ENCODE peak calls at places on chromosomes 3 and 15, in eight cellular contexts. W, A, K, Y, X, H, R and O are unnamed samples.

GRCh38 chr3:44729384-44729910 is at the start of gene ZNF501:
- DNase-seq in X (peak), H (peak), R (peak), K (peak), W (peak), Y (peak), A (peak), O (peak)

GRCh38 chr3:189455796-189456195 is 175.4 kb upstream of the TP63 start:
- DNase-seq in W (no peak), Y (no peak), X (no peak), R (no peak), A (no peak), K (no peak), H (no peak), O (no peak)

GRCh38 chr15:84893607-84894006 is 9.1 kb downstream of the SLC28A1 start:
- DNase-seq in W (no peak), R (no peak), K (no peak), H (no peak), A (no peak), Y (no peak), X (no peak), O (no peak)

GRCh38 chr15:101451192-101451799 is 38.2 kb downstream of the PCSK6 start:
- DNase-seq in H (no peak), X (no peak), W (peak), A (peak), R (no peak), K (no peak), Y (no peak), O (no peak)

GRCh38 chr3:71423151-71423906 is 160.2 kb downstream of the FOXP1 start:
- DNase-seq in A (no peak), Y (no peak), K (no peak), R (peak), W (no peak), X (no peak), H (peak), O (no peak)

GRCh38 chr15:75921732-75922703 is 18.3 kb downstream of the FBXO22 start:
- DNase-seq in X (peak), W (peak), H (peak), Y (no peak), A (peak), R (peak), K (peak), O (peak)

GRCh38 chr3:13008114-13008995 is 64.9 kb downstream of the IQSEC1 start:
- DNase-seq in A (no peak), Y (no peak), X (no peak), W (no peak), K (no peak), H (no peak), R (no peak), O (no peak)

GRCh38 chr3:135040321-135041110 is 245.5 kb downstream of the EPHB1 start:
- DNase-seq in W (peak), K (no peak), Y (no peak), R (no peak), H (peak), X (no peak), A (no peak), O (no peak)

GRCh38 chr3:41434781-41435180 is 235.5 kb downstream of the CTNNB1 start:
- DNase-seq in A (no peak), W (no peak), K (no peak), X (no peak), Y (no peak), R (no peak), H (no peak), O (no peak)

GRCh38 chr3:190862209-190863118 is at the start of gene GMNC:
- DNase-seq in Y (peak), A (peak), H (peak), K (peak), X (no peak), W (peak), R (no peak), O (no peak)

GRCh38 chr3:24272408-24272807 is 222.2 kb downstream of the THRB start:
- DNase-seq in H (no peak), A (no peak), Y (no peak), R (no peak), K (no peak), W (no peak), X (no peak), O (no peak)

GRCh38 chr3:31091748-31092147 is 197.3 kb upstream of the GADL1 start:
- DNase-seq in A (no peak), R (no peak), X (no peak), K (no peak), W (no peak), Y (no peak), H (no peak), O (no peak)

GRCh38 chr3:148999806-149000205 is 8.5 kb downstream of the GYG1 start:
- DNase-seq in R (no peak), K (no peak), A (no peak), H (no peak), X (no peak), W (peak), Y (no peak), O (no peak)

GRCh38 chr3:129618186-129618820 is 11.8 kb upstream of the PLXND1 start:
- DNase-seq in X (no peak), Y (no peak), W (no peak), H (no peak), K (no peak), A (no peak), R (no peak), O (no peak)

GRCh38 chr15:58203537-58203936 is 65.4 kb downstream of the AQP9 start:
- DNase-seq in Y (no peak), A (no peak), H (no peak), K (no peak), R (no peak), X (peak), W (no peak), O (peak)

GRCh38 chr3:156732715-156733114 is 58.3 kb downstream of the TIPARP start:
- DNase-seq in W (no peak), X (no peak), A (no peak), Y (no peak), K (no peak), R (no peak), H (no peak), O (no peak)

GRCh38 chr3:31777092-31777491 is 204.0 kb downstream of the OSBPL10 start:
- DNase-seq in Y (no peak), R (no peak), A (no peak), K (no peak), H (no peak), X (no peak), W (no peak), O (no peak)

GRCh38 chr3:127062926-127063325 is 80.0 kb downstream of the PLXNA1 start:
- DNase-seq in Y (no peak), A (no peak), K (no peak), W (no peak), R (no peak), H (no peak), X (no peak), O (no peak)

GRCh38 chr15:78127882-78128281 is 3.4 kb downstream of the CIB2 start:
- DNase-seq in K (peak), X (no peak), H (no peak), Y (no peak), R (no peak), A (no peak), W (no peak), O (no peak)

GRCh38 chr3:71859128-71859519 is 74.2 kb upstream of the PROK2 start:
- DNase-seq in H (no peak), A (peak), X (no peak), K (peak), Y (no peak), R (peak), W (no peak), O (no peak)

GRCh38 chr15:97745481-97746071 is 214.9 kb upstream of the ARRDC4 start:
- DNase-seq in W (peak), K (peak), X (no peak), R (peak), A (peak), Y (no peak), H (peak), O (no peak)

GRCh38 chr3:128210711-128211110 is 57.4 kb downstream of the EEFSEC start:
- DNase-seq in A (no peak), K (no peak), W (no peak), X (no peak), R (no peak), H (no peak), Y (no peak), O (no peak)

GRCh38 chr3:107367353-107367752 is 9.9 kb upstream of the CCDC54 start:
- DNase-seq in R (peak), Y (no peak), X (peak), K (no peak), W (no peak), H (no peak), A (no peak), O (peak)

GRCh38 chr15:68554716-68555347 is 24.0 kb upstream of the CORO2B start:
- DNase-seq in R (no peak), Y (no peak), W (no peak), H (no peak), A (no peak), X (no peak), K (no peak), O (no peak)

GRCh38 chr3:25594007-25594502 is 70.7 kb downstream of the TOP2B start:
- DNase-seq in A (no peak), K (peak), Y (no peak), X (peak), R (peak), H (peak), W (peak), O (peak)

GRCh38 chr3:177816667-177817208 is 619.5 kb upstream of the TBL1XR1 start:
- DNase-seq in X (no peak), H (no peak), W (no peak), R (peak), K (peak), Y (no peak), A (no peak), O (no peak)

GRCh38 chr3:23776352-23776891 is 29.3 kb upstream of the UBE2E1 start:
- DNase-seq in K (no peak), X (peak), H (no peak), W (peak), A (no peak), R (no peak), Y (no peak), O (peak)

GRCh38 chr15:56693761-56694160 is 39.5 kb downstream of the ZNF280D start:
- DNase-seq in A (no peak), R (no peak), K (no peak), X (no peak), W (no peak), Y (no peak), H (no peak), O (no peak)

GRCh38 chr15:74380361-74381189 is 13.1 kb upstream of the CYP11A1 start:
- DNase-seq in X (no peak), A (no peak), W (no peak), H (no peak), Y (peak), K (no peak), R (no peak), O (no peak)

GRCh38 chr3:95394286-95394685 is 1331.4 kb downstream of the NSUN3 start:
- DNase-seq in Y (no peak), R (no peak), X (no peak), K (no peak), A (no peak), H (no peak), W (no peak), O (no peak)

GRCh38 chr15:89365457-89366055 is 30.9 kb upstream of the POLG start:
- DNase-seq in A (no peak), Y (no peak), K (no peak), R (no peak), H (no peak), X (no peak), W (no peak), O (no peak)

GRCh38 chr3:107116251-107116650 is 261.0 kb upstream of the CCDC54 start:
- DNase-seq in W (no peak), K (no peak), Y (no peak), R (no peak), H (no peak), X (no peak), A (no peak), O (no peak)

GRCh38 chr3:55169608-55170010 is 241.8 kb upstream of the LRTM1 start:
- DNase-seq in R (no peak), A (no peak), X (peak), K (no peak), W (no peak), H (no peak), Y (no peak), O (peak)

GRCh38 chr3:70245746-70246525 is 66.5 kb downstream of the MDFIC2 start:
- DNase-seq in W (no peak), K (no peak), X (no peak), Y (no peak), A (no peak), R (no peak), H (no peak), O (no peak)

GRCh38 chr15:24848050-24848449 is 106.7 kb upstream of the SNRPN start:
- DNase-seq in R (no peak), W (peak), H (peak), A (peak), Y (no peak), X (no peak), K (no peak), O (no peak)
- H3K4me3 ChIP-seq in R (no peak), W (peak), H (peak), A (peak), Y (no peak), X (no peak), K (no peak), O (peak)

GRCh38 chr3:161508852-161509477 is 12.4 kb downstream of the OTOL1 start:
- DNase-seq in K (no peak), A (no peak), H (no peak), W (no peak), R (peak), Y (no peak), X (no peak), O (no peak)
- TF ChIP-seq CTCF in K (peak), A (no peak), H (peak), W (peak), R (peak), Y (no peak), X (peak), O (no peak)

GRCh38 chr3:122103821-122104514 is 48.8 kb downstream of the CD86 start:
- DNase-seq in X (no peak), R (no peak), K (no peak), Y (no peak), H (no peak), W (no peak), A (no peak), O (no peak)

GRCh38 chr3:122104515-122105194 is 49.5 kb downstream of the CD86 start:
- DNase-seq in K (no peak), H (no peak), A (no peak), X (no peak), W (no peak), Y (no peak), R (no peak), O (no peak)

GRCh38 chr3:122107171-122107570 is 52.0 kb downstream of the CD86 start:
- DNase-seq in Y (no peak), W (no peak), X (no peak), K (no peak), R (no peak), H (no peak), A (no peak), O (no peak)

GRCh38 chr3:122102191-122102935 is 47.2 kb downstream of the CD86 start:
- DNase-seq in H (no peak), K (no peak), R (no peak), A (no peak), Y (no peak), X (no peak), W (no peak), O (no peak)

DNA sequence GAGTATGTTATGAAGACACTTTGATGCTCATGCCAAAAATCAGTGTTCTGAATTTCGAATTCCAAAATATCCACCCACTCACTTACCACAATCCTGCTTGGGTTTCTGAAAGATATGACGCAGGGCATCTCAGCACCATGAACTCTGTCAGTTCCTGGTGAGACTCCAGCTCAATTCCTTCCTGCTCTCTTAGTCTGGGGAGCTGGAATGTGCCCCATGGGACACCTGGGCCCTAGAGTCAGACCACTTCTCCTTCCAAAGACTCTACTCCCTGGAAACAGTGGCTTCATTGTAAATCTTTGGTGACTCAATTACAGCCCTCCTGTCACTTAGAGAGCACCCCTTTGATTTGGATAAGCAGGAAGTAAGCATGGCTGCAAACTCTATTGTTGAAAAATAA is 50.5 kb downstream of the CD86 start:
- DNase-seq in K (no peak), Y (no peak), X (no peak), R (no peak), W (no peak), A (no peak), H (no peak), O (no peak)
- H3K4me3 ChIP-seq in K (no peak), Y (no peak), X (no peak), R (no peak), W (no peak), A (no peak), H (no peak), O (no peak)

GRCh38 chr3:46368569-46368968 is 2.2 kb upstream of the CCR5 start:
- DNase-seq in W (peak), H (no peak), K (no peak), Y (peak), R (peak), A (peak), X (no peak), O (no peak)
- TF ChIP-seq CTCF in W (peak), H (no peak), K (peak), Y (peak), R (peak), A (no peak), X (no peak), O (no peak)

GRCh38 chr3:112634786-112635541 is 6.0 kb downstream of the CCDC80 start:
- DNase-seq in Y (no peak), X (no peak), R (peak), A (no peak), K (no peak), H (no peak), W (no peak), O (no peak)
- H3K4me3 ChIP-seq in Y (no peak), X (peak), R (no peak), A (no peak), K (no peak), H (no peak), W (no peak), O (peak)

GRCh38 chr3:143137637-143138036 is 18.1 kb downstream of the CHST2 start:
- DNase-seq in A (no peak), X (no peak), Y (no peak), W (no peak), R (no peak), K (no peak), H (no peak), O (no peak)

GRCh38 chr3:143132246-143132980 is 12.8 kb downstream of the CHST2 start:
- DNase-seq in R (no peak), Y (no peak), K (no peak), W (no peak), H (no peak), X (no peak), A (no peak), O (no peak)

GRCh38 chr3:143138948-143139347 is 19.4 kb downstream of the CHST2 start:
- DNase-seq in Y (no peak), R (no peak), K (no peak), W (no peak), H (no peak), X (no peak), A (no peak), O (no peak)

GRCh38 chr3:143134446-143134845 is 14.9 kb downstream of the CHST2 start:
- DNase-seq in A (no peak), W (no peak), K (no peak), X (no peak), Y (no peak), H (no peak), R (no peak), O (no peak)

DNA sequence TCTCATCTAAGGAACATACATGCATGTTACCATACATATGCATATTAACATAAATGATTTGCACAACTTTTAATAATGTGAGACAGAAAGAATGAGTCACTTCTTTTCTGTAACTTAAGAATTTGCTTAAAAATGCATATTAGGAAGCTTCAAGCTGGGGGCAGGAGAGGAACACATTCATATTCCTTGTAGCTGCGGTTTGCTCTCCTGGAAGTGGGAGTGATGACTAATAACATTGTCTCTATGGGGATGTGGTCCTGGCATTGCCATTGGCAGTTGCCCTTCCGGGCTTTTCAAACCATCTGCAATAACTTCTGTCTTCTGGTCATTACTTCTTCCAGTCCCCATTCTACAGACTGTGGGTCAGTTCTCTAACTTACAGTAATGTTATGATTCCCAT is 15.6 kb downstream of the CHST2 start:
- DNase-seq in X (peak), W (no peak), R (no peak), K (no peak), A (no peak), Y (no peak), H (no peak), O (peak)
- TF ChIP-seq CTCF in X (peak), W (no peak), R (no peak), K (no peak), A (no peak), Y (no peak), H (no peak), O (no peak)

DNA sequence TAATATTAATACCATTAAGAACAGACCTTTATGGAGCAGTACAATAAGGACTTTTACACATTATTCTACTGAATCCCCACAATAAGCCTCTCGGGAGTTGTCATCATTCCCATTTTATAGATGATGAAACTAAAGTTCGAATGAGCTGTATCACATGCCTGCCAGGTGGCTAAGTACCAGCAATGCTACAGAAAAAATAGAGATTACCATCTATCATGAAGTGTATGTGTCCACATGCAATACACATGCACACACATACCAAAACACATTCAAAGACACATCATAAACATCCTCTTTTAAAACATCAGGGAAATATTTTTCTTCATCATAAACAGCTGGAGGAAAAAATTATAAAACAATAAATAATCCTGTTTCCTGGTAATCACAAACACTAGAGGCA is 136.6 kb downstream of the SUCLG2 start:
- DNase-seq in H (no peak), W (no peak), X (no peak), R (no peak), A (no peak), Y (no peak), K (no peak), O (no peak)
- H3K4me3 ChIP-seq in H (no peak), W (no peak), X (no peak), R (no peak), A (no peak), Y (no peak), K (no peak), O (no peak)

GRCh38 chr3:141308588-141309218 is 59.6 kb upstream of the ZBTB38 start:
- DNase-seq in H (peak), A (peak), K (peak), W (peak), R (no peak), X (no peak), Y (no peak), O (no peak)
- TF ChIP-seq CTCF in H (peak), A (peak), K (peak), W (peak), R (peak), X (peak), Y (peak), O (peak)

GRCh38 chr3:56785499-56785898 is 16.2 kb downstream of the ARHGEF3 start:
- DNase-seq in H (no peak), Y (no peak), R (no peak), X (no peak), K (no peak), A (no peak), W (no peak), O (no peak)
- H3K4me3 ChIP-seq in H (no peak), Y (no peak), R (no peak), X (no peak), K (no peak), A (no peak), W (no peak), O (no peak)

GRCh38 chr3:78221796-78222195 is 1181.9 kb downstream of the ROBO2 start:
- DNase-seq in K (no peak), Y (no peak), A (no peak), R (no peak), H (no peak), W (peak), X (no peak), O (no peak)

GRCh38 chr3:78221300-78221699 is 1181.4 kb downstream of the ROBO2 start:
- DNase-seq in K (no peak), R (no peak), X (no peak), H (peak), W (peak), Y (no peak), A (no peak), O (no peak)
- TF ChIP-seq CTCF in K (no peak), R (no peak), X (peak), H (peak), W (peak), Y (no peak), A (no peak), O (no peak)